ENCODE peak calls at places on chromosomes 4 and X, in four cellular contexts. S is pancreas, Y is upper lobe of right lung, O is A549. N is an unnamed sample.

GRCh38 chrX:150018931-150019331 is 80.6 kb upstream of the EOLA2 start:
- DNase-seq in S (no peak), Y (no peak), O (no peak), N (no peak)

GRCh38 chrX:13208281-13208935 is 111.4 kb downstream of the ATXN3L start:
- DNase-seq in S (no peak), Y (no peak), O (no peak), N (no peak)

GRCh38 chr4:40046311-40046980 is 10.2 kb upstream of the N4BP2 start:
- DNase-seq in S (no peak), Y (no peak), O (peak), N (no peak)

GRCh38 chrX:70621743-70622142 is 177.1 kb downstream of the DLG3 start:
- DNase-seq in S (no peak), Y (no peak), O (no peak), N (no peak)

GRCh38 chrX:72620550-72621145 is 48.0 kb upstream of the HDAC8 start:
- DNase-seq in S (peak), Y (no peak), O (peak), N (peak)

GRCh38 chr4:83618991-83619390 is 83.1 kb downstream of the GPAT3 start:
- DNase-seq in S (no peak), Y (no peak), O (no peak), N (no peak)

GRCh38 chr4:137310156-137310555 is 222.1 kb downstream of the PCDH18 start:
- DNase-seq in S (no peak), Y (no peak), O (no peak), N (no peak)

GRCh38 chr4:156475322-156475721 is 496.3 kb downstream of the PDGFC start:
- DNase-seq in S (no peak), Y (no peak), O (no peak), N (no peak)

GRCh38 chrX:41435708-41436107 is 11.4 kb upstream of the NYX start:
- DNase-seq in S (no peak), Y (no peak), O (no peak), N (no peak)

GRCh38 chr4:76209876-76210275 is 3.7 kb downstream of the SCARB2 start:
- DNase-seq in S (no peak), Y (no peak), O (no peak), N (no peak)

GRCh38 chr4:119151161-119151560 is 15.5 kb downstream of the MYOZ2 start:
- DNase-seq in S (no peak), Y (no peak), O (no peak), N (no peak)

GRCh38 chrX:78839711-78840110 is 92.2 kb downstream of the LPAR4 start:
- DNase-seq in S (no peak), Y (no peak), O (no peak), N (no peak)

GRCh38 chr4:152036626-152037025 is 275.8 kb upstream of the GATB start:
- DNase-seq in S (no peak), Y (no peak), O (no peak), N (no peak)

GRCh38 chrX:140661657-140662056 is 47.9 kb upstream of the LINC00632 start:
- DNase-seq in S (no peak), Y (no peak), O (no peak), N (no peak)

GRCh38 chr4:98601719-98602118 is 56.7 kb downstream of the TSPAN5 start:
- DNase-seq in S (no peak), Y (no peak), O (no peak), N (no peak)

GRCh38 chr4:158860856-158861255 is 92.0 kb downstream of the FNIP2 start:
- DNase-seq in S (no peak), Y (no peak), O (no peak), N (no peak)

GRCh38 chrX:46642145-46642544 is 68.6 kb downstream of the CHST7 start:
- DNase-seq in S (no peak), Y (no peak), O (peak), N (no peak)

GRCh38 chrX:20217279-20217678 is 49.4 kb downstream of the RPS6KA3 start:
- DNase-seq in S (no peak), Y (no peak), O (peak), N (no peak)

GRCh38 chrX:39665830-39666518 is 431.8 kb downstream of the BCOR start:
- DNase-seq in S (no peak), Y (no peak), O (no peak), N (no peak)

GRCh38 chrX:140733766-140734342 is 24.3 kb downstream of the LINC00632 start:
- DNase-seq in S (no peak), Y (no peak), O (peak), N (no peak)

GRCh38 chrX:22800360-22800759 is 199.4 kb upstream of the DDX53 start:
- DNase-seq in S (no peak), Y (no peak), O (no peak), N (no peak)

GRCh38 chr4:152808670-152809069 is 28.9 kb downstream of the ARFIP1 start:
- DNase-seq in S (no peak), Y (no peak), O (no peak), N (no peak)

GRCh38 chr4:23788027-23788426 is 101.8 kb downstream of the PPARGC1A start:
- DNase-seq in S (no peak), Y (no peak), O (no peak), N (no peak)

GRCh38 chr4:42401171-42401570 is 3.9 kb downstream of the SHISA3 start:
- DNase-seq in S (no peak), Y (no peak), O (no peak), N (no peak)

GRCh38 chrX:104679175-104679574 is 113.2 kb downstream of the IL1RAPL2 start:
- DNase-seq in S (no peak), Y (no peak), O (no peak), N (no peak)

GRCh38 chrX:137428777-137429564 is 137.0 kb upstream of the ZIC3 start:
- DNase-seq in S (no peak), Y (no peak), O (no peak), N (no peak)
- H3K4me3 ChIP-seq in S (peak), Y (peak), O (no peak), N (peak)

DNA sequence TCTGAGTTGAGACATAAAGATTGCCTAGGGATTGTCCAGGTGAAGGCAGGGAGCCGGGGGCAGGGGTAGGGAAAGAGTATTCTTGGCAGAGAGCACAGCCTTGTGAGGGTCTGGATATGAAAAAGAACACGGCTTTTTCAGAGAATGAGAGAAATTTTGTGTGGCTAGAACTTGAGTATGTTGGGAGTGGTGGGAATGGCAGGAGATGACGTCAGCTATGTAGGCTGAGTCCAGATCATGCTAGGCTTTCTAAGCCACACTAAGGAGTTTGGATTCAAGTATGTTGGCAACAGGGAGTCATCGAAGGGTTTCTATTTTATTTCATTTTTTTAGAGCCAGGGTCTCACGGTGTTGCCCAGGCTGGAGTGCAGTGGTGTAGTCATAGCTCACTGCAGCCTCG is 40.0 kb downstream of the SH2D1A start:
- DNase-seq in S (no peak), Y (no peak), O (no peak), N (no peak)
- H3K4me3 ChIP-seq in S (no peak), Y (no peak), O (no peak), N (no peak)

GRCh38 chr4:182807346-182807745 is 109.8 kb downstream of the DCTD start:
- DNase-seq in S (no peak), Y (no peak), O (no peak), N (no peak)
- H3K4me3 ChIP-seq in S (no peak), Y (peak), O (no peak), N (peak)

GRCh38 chr4:184899261-184900134 is 73.7 kb upstream of the ACSL1 start:
- DNase-seq in S (peak), Y (peak), O (no peak), N (no peak)

GRCh38 chr4:184898793-184899192 is 73.0 kb upstream of the ACSL1 start:
- DNase-seq in S (no peak), Y (no peak), O (no peak), N (no peak)

GRCh38 chr4:184897807-184898388 is 72.1 kb upstream of the ACSL1 start:
- DNase-seq in S (no peak), Y (peak), O (no peak), N (no peak)

GRCh38 chr4:184895012-184895795 is 69.4 kb upstream of the ACSL1 start:
- DNase-seq in S (no peak), Y (no peak), O (no peak), N (no peak)

DNA sequence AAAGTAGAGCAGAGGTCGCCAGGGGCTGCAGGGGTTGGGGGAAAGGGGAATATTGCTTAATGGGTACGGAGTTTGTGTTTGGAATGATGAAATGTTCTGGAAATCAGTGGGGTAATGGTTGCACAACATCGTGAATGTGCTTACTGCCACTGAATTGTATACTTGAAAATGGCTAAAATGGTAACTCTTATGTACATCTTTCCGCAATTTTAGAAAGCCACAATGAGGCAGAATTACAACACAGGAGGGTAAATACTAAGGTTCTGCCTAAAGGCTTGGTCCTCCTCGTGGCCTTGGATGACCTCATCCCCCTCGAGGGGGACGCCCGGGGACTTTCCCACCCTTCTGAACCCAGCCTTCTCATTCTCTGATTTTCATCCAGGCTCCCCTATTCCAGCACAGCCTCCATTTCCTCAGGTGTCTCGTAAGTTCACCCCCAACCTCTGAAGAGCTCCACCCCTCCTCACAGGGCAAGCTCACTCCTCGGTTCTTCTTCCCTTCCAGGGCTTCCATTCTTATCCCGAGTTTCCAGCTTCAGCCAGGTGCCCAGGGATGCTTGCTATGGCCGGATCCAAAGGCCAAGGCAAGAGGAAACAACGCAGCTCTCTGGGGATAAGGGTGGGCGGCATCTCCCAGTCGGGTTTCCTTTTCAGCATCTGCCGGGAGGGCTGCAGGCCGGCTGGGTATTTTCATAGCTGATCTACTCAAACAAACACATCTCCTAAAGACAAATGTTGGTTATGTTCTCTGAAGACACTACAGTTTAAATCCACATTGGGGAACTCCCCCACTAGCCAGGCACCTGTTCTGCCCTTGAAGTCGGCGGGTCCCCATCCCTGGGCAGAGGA is 71.3 kb upstream of the ACSL1 start:
- DNase-seq in S (no peak), Y (peak), O (no peak), N (no peak)
- H3K4me3 ChIP-seq in S (no peak), Y (no peak), O (no peak), N (no peak)

GRCh38 chr4:176380352-176381157 is 60.8 kb downstream of the SPCS3 start:
- DNase-seq in S (no peak), Y (no peak), O (no peak), N (no peak)
- H3K4me3 ChIP-seq in S (no peak), Y (no peak), O (no peak), N (no peak)

GRCh38 chrX:49167740-49168108 is 4.0 kb upstream of the PLP2 start:
- DNase-seq in S (no peak), Y (no peak), O (no peak), N (no peak)
- H3K4me3 ChIP-seq in S (no peak), Y (peak), O (no peak), N (peak)

DNA sequence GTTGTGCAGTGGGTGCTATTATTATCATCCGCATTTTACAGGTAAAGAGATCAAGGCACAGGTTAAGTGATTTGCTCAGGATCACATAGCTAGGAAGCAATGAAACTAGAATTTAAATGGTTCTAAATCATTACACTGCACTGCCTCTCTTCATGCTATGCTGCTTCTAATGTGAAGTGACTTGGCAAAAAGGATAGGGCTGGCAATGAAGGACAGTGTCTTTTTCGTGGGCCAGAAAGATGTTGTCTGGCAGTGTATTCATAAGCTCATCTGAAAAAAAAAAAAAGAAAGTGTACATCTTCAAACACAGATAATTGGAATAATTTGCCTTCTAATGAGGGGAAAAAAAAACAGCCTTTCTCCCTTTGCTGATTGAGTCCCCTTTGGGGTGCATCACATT is 132.2 kb upstream of the FUNDC1 start:
- DNase-seq in S (no peak), Y (no peak), O (no peak), N (no peak)
- H3K4me3 ChIP-seq in S (no peak), Y (no peak), O (no peak), N (no peak)

GRCh38 chrX:24647257-24648058 is at the start of gene PCYT1B:
- DNase-seq in S (peak), Y (peak), O (no peak), N (peak)

GRCh38 chrX:24643116-24643515 is 4.0 kb downstream of the PCYT1B start:
- DNase-seq in S (no peak), Y (no peak), O (no peak), N (no peak)

GRCh38 chrX:24651783-24652182 is 4.6 kb upstream of the PCYT1B start:
- DNase-seq in S (no peak), Y (no peak), O (no peak), N (no peak)

GRCh38 chrX:24646745-24647182 is 383 bp downstream of the PCYT1B start:
- DNase-seq in S (no peak), Y (no peak), O (no peak), N (no peak)
- H3K4me3 ChIP-seq in S (no peak), Y (peak), O (no peak), N (peak)